ENCODE peak calls at places on chromosomes 1 and 21, in four cellular contexts. X is GM12878, O is HEK293T, G is HepG2. L is an unnamed sample.

GRCh38 chr1:61839702-61840101 is 97.4 kb downstream of the PATJ start:
- DNase-seq in X (no peak), O (no peak), G (no peak), L (no peak)

GRCh38 chr21:21029159-21029558 is 30.9 kb downstream of the NCAM2 start:
- DNase-seq in G (no peak), X (no peak), O (no peak), L (no peak)

GRCh38 chr1:98422821-98423220 is 238.7 kb upstream of the SNX7 start:
- DNase-seq in O (no peak), X (no peak), G (no peak), L (no peak)

GRCh38 chr21:41765393-41765950 is 1.4 kb downstream of the RIPK4 start:
- DNase-seq in X (no peak), G (no peak), O (no peak), L (no peak)

GRCh38 chr1:153750026-153750995 is 22.5 kb downstream of the INTS3 start:
- DNase-seq in G (no peak), O (no peak), X (no peak), L (peak)

GRCh38 chr1:85411567-85412312 is 53.2 kb downstream of the DDAH1 start:
- DNase-seq in X (no peak), O (no peak), G (no peak), L (no peak)

GRCh38 chr1:112674986-112675727 is 698 bp downstream of the MOV10 start:
- DNase-seq in X (no peak), G (peak), O (peak), L (peak)

GRCh38 chr1:41161851-41162250 is 80.3 kb downstream of the SCMH1 start:
- DNase-seq in G (no peak), O (no peak), X (no peak), L (no peak)

GRCh38 chr1:3451994-3452865 is 2.2 kb upstream of the ARHGEF16 start:
- DNase-seq in O (no peak), X (no peak), G (no peak), L (no peak)

GRCh38 chr1:92749024-92749634 is 35.8 kb downstream of the EVI5 start:
- DNase-seq in O (peak), G (peak), X (no peak), L (peak)

GRCh38 chr1:94095112-94095637 is 25.8 kb downstream of the ABCA4 start:
- DNase-seq in O (peak), X (no peak), G (no peak), L (no peak)
- TF ChIP-seq FOXK2 in O (no peak), X (no peak), G (no peak), L (no peak)

DNA sequence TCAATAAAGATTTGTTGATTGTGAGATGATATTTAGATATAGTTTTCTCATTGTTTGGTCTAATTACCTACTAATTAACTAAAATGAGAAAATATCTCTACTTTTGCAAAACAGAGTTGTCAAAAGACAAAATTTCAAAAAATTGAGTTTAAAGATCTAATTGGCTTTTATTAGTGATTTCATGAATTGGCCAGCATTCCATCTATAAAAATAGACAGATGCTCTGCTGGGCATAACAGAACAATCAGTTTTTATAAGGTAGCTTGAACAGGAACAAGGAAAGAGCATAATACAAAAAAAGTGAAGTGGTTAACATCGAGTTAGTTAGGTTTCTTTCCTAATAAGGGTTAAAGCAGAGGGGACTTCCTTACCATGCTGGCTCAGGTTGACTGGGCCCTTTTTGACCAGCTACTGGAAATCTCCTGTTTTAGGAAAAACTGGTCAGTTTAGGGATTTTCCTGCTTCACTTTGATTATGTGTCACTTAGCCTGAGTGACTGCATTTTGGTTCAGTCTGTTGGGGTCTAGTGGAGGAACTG is 63.0 kb downstream of the VCAM1 start:
- DNase-seq in X (no peak), G (no peak), O (no peak), L (no peak)
- TF ChIP-seq FOXK2 in X (no peak), G (no peak), O (no peak), L (no peak)

DNA sequence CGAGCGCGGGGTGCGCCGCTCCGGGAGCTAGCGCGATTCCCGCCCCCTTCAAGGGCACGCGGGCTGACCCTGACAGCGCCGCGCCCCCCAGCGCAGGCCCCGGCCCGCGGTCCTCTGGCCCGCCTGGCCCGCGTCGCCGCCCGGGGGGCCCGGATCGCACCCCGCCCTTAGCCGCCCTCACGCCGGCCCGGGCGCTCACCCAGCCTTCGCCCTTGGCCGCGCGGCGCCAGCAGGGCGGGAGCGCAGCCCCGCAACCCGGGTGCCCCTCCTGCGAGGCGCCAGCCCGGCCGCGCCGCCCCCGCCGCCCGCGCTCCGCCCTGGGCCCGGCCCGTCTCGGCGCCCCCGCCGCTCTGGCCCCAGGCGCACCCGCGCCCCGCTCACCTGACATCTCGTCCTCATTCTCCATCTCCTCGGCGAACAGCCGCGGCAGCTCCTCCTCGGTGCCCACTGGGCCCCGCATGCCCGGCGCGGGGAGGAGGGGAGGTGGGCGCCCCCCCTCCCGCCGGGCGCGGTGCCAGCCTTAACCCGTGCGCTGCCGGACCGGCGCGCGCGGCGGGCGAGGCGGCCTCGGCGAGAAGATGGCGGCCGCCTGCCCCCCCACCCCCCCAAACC is 451 bp downstream of the CHD5 start:
- DNase-seq in G (no peak), X (no peak), O (no peak), L (no peak)
- TF ChIP-seq FOXK2 in G (no peak), X (no peak), O (no peak), L (no peak)

DNA sequence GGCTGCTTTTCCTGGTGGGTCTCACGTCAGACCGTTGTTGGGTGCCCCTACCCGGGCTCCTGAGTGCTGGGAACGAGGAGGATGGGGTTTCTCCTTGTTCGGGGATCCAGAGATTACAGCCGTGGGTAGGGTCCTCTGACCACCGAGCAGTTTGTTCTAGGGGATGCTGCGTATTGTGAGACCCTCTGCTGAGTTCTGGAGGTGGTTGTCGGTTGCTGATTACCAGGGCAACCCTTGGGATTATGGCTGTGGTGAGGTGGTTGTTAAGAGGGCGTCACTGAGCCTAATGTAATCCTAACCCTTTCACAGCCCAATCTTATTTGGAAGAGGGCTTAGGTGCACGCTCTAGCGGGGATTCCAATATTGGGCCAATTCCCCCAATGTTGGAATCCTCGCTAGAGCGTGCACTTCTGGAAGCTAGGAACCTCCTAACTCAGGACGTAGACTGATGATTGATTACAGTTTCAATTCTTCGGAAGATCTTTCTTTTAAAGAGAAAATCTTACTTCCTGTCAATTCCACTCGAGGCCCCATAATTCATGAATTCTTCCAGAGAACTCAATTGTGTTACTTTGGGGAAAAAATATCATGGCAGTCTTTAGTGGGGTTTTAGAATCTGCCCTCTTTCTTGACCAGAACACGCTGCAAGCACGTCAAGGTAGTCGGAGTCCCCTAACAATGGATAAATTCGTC is 483 bp downstream of the TCEANC2 start:
- DNase-seq in G (no peak), O (no peak), X (no peak), L (no peak)
- TF ChIP-seq FOXK2 in G (no peak), O (no peak), X (no peak), L (no peak)

DNA sequence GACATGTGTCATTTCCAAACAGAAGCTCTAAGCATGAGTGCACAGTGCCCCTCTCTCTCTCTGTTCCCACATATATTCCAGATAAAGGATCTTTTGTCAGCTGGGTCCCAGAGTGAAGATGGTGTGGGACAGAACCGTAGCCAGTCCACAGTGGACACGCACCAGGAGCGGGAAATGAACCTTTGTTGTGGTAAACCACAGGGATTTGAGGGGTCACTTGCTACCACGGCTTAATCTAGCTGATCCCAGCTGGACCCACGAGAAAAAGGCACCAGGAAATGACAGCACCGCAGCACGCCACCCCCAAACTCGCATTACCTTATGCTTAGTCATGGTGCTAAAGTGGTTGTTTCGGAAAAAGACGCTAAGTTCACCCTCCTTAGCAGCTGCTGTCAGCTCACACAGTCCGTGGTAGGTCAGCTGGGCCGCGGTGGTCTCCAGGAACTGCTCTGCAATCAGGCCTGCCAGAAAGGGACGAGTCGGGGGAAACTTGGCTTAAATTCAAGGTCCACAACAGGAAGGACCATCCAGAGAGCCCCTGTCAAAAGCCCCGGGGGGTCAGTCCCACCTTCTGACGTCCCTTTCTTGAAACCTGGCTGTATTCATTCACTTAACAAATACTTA is 7.5 kb downstream of the MINDY1 start:
- DNase-seq in O (no peak), G (no peak), X (no peak), L (peak)
- TF ChIP-seq FOXK2 in O (no peak), G (no peak), X (no peak), L (peak)

GRCh38 chr1:8142955-8143629 is 117.0 kb upstream of the ERRFI1 start:
- DNase-seq in O (no peak), G (no peak), X (no peak), L (no peak)
- TF ChIP-seq FOXK2 in O (no peak), G (no peak), X (no peak), L (no peak)

DNA sequence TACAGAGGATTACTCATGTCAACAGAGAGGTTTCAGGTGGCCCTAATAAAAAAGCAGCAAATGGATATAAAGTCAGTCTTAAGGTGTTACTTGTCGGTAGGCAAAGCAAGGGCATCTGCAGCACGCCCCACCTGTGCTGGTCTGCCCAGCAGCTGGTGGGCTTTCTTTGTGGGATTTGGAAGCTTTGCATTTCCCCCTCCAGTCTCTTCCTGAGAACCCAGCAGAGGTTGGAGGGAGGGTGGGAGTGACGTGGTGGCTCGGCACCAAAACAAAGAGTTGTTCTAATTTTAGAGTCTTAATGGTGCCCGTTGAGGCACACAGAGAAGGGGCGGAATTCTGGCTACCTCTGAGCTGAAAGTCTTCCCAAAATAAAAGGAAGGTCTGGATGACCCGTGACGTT is 4.8 kb upstream of the PCBP3 start:
- DNase-seq in G (no peak), O (no peak), X (no peak), L (no peak)
- TF ChIP-seq FOXK2 in G (no peak), O (no peak), X (no peak), L (no peak)

DNA sequence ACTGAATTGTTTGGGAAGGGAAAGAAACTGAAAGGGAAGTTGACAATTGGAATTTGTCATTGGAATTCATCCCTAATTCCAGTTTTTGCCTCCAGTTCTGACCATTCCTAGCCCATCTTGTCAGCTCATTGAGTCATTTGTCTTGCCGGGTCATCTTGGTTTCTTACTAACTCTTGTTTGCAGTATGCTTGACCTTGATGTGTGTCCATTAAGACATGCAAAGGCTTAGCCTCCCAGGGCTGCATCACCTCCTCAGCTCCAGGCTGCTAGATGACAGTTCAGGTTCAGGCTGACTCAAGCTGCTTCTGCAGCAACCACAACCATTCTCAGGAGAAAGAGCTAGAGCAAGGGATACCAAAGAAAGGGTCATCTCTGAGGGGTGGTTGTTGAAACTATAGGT is 151.3 kb upstream of the PTGFR start:
- DNase-seq in G (no peak), O (no peak), X (no peak), L (no peak)
- TF ChIP-seq FOXK2 in G (no peak), O (no peak), X (no peak), L (no peak)

GRCh38 chr1:234601217-234602017 is 8.6 kb downstream of the IRF2BP2 start:
- DNase-seq in X (no peak), O (no peak), G (peak), L (peak)

GRCh38 chr1:234604393-234604725 is 5.6 kb downstream of the IRF2BP2 start:
- DNase-seq in X (no peak), G (no peak), O (no peak), L (no peak)

GRCh38 chr1:234603221-234604204 is 6.5 kb downstream of the IRF2BP2 start:
- DNase-seq in G (peak), X (no peak), O (no peak), L (peak)

GRCh38 chr1:234600418-234601216 is 9.4 kb downstream of the IRF2BP2 start:
- DNase-seq in G (peak), O (no peak), X (no peak), L (peak)

DNA sequence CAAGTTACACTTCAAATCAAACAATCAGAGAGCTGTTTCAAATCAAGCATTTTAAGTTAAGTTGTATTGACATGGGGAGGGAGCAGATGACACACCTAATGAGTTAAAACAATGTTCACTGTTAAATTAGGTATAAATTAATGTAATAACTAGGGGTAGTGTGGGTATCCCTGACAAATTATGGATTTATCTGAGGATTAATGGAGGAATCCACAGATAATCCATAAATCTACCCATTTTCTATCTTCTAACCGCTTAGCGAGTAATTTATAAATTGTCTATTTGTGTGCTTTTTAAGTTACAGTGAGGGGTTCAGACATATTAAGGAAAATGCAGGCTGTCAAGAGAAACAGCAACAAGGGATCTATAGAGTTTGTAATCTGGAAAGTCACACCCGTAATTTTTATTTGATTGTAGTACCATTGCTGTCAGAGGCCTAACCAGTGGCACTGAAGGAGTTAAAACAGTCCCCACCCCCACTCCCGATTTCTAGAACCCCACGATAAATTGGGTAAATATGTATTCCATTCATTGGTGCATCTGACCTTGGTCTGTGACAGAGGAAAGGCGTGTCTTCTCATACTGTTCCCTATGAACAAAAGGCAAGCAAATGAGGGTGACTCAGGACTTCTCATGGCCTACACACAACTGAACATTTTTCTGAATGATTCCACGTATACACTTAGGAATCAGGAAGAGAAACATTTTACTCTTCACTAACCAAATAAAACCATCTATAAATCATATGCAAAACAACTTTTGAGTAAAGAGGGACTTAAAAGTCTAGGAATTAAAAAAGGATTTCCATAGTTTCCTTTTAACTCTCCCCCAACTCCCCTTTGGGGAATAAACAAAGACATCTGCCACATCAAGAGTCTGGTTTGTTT is 7.4 kb downstream of the IRF2BP2 start:
- DNase-seq in O (no peak), G (peak), X (no peak), L (peak)
- TF ChIP-seq FOXK2 in O (no peak), G (no peak), X (no peak), L (peak)

GRCh38 chr1:42950146-42950480 is 8.6 kb downstream of the SLC2A1 start:
- DNase-seq in G (no peak), X (no peak), O (no peak), L (peak)

GRCh38 chr1:42953182-42954180 is 5.2 kb downstream of the SLC2A1 start:
- DNase-seq in G (no peak), X (no peak), O (no peak), L (no peak)

GRCh38 chr1:42952353-42953001 is 6.2 kb downstream of the SLC2A1 start:
- DNase-seq in G (no peak), X (no peak), O (no peak), L (peak)

GRCh38 chr1:42949312-42950145 is 9.1 kb downstream of the SLC2A1 start:
- DNase-seq in G (no peak), X (no peak), O (no peak), L (peak)

DNA sequence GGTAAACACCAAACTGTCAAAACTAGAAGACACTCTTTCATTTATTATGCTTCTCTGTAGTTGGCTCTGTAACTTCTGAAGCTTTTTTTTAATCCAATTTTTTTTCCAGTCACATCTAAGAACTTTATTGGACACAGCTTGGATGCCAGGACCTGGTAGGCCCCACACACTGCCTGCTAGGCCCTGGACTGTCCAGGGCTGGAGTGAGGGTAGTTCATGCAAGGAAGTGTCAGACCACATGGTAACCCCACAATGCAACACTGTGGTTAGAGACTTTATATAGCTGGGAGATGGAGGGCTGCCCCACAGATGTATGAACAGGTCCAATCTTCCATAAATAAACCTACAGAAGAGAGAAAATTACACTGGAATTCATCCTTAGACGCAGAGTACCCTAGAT is 7.1 kb downstream of the SLC2A1 start:
- DNase-seq in O (no peak), X (no peak), G (no peak), L (no peak)
- TF ChIP-seq FOXK2 in O (no peak), X (no peak), G (no peak), L (no peak)